ENCODE peak calls at places on chromosomes 4 and X, in nine cellular contexts. One of them, this sample, is unnamed. For H3K4me1, the result is how much of the 10 kb centered on the place peaks cover.

GRCh38 chr4:118888666-118889312 is at the start of gene SYNPO2:
- DNase-seq in right cardiac atrium: peak
- DNase-seq in stomach: peak
- DNase-seq in mesenchymal stem cell: peak
- DNase-seq in heart right ventricle: peak
- DNase-seq in Peyer's patch: peak
- DNase-seq in psoas muscle: peak
- DNase-seq in PC-3: peak
- DNase-seq in kidney: peak
- DNase-seq in this sample: no peak

GRCh38 chr4:80446248-80446647 is 110.7 kb downstream of the CFAP299 start:
- DNase-seq in right cardiac atrium: no peak
- DNase-seq in stomach: no peak
- DNase-seq in mesenchymal stem cell: no peak
- DNase-seq in heart right ventricle: no peak
- DNase-seq in Peyer's patch: no peak
- DNase-seq in psoas muscle: no peak
- DNase-seq in PC-3: no peak
- DNase-seq in kidney: no peak
- DNase-seq in this sample: no peak

GRCh38 chr4:42070463-42070862 is 80.1 kb downstream of the SLC30A9 start:
- DNase-seq in right cardiac atrium: no peak
- DNase-seq in stomach: no peak
- DNase-seq in mesenchymal stem cell: no peak
- DNase-seq in heart right ventricle: no peak
- DNase-seq in Peyer's patch: no peak
- DNase-seq in psoas muscle: no peak
- DNase-seq in PC-3: no peak
- DNase-seq in kidney: no peak
- DNase-seq in this sample: no peak

GRCh38 chr4:81491943-81492342 is 20.2 kb upstream of the RASGEF1B start:
- DNase-seq in right cardiac atrium: no peak
- DNase-seq in stomach: no peak
- DNase-seq in mesenchymal stem cell: no peak
- DNase-seq in heart right ventricle: no peak
- DNase-seq in Peyer's patch: no peak
- DNase-seq in psoas muscle: no peak
- DNase-seq in PC-3: peak
- DNase-seq in kidney: no peak
- DNase-seq in this sample: no peak

GRCh38 chrX:140503714-140504351 is 1.0 kb downstream of the SOX3 start:
- DNase-seq in right cardiac atrium: peak
- DNase-seq in stomach: no peak
- DNase-seq in mesenchymal stem cell: peak
- DNase-seq in heart right ventricle: no peak
- DNase-seq in Peyer's patch: no peak
- DNase-seq in psoas muscle: peak
- DNase-seq in PC-3: no peak
- DNase-seq in kidney: peak
- DNase-seq in this sample: no peak

GRCh38 chr4:41718907-41719306 is 29.6 kb downstream of the PHOX2B start:
- DNase-seq in right cardiac atrium: no peak
- DNase-seq in stomach: no peak
- DNase-seq in mesenchymal stem cell: peak
- DNase-seq in heart right ventricle: no peak
- DNase-seq in Peyer's patch: no peak
- DNase-seq in psoas muscle: no peak
- DNase-seq in PC-3: peak
- DNase-seq in kidney: no peak
- DNase-seq in this sample: no peak

GRCh38 chr4:156665779-156666366 is 305.7 kb downstream of the PDGFC start:
- DNase-seq in right cardiac atrium: no peak
- DNase-seq in stomach: no peak
- DNase-seq in mesenchymal stem cell: no peak
- DNase-seq in heart right ventricle: no peak
- DNase-seq in Peyer's patch: no peak
- DNase-seq in psoas muscle: no peak
- DNase-seq in PC-3: no peak
- DNase-seq in kidney: no peak
- DNase-seq in this sample: no peak

GRCh38 chrX:130204647-130205046 is 32.9 kb downstream of the RAB33A start:
- DNase-seq in right cardiac atrium: no peak
- DNase-seq in stomach: no peak
- DNase-seq in mesenchymal stem cell: no peak
- DNase-seq in heart right ventricle: no peak
- DNase-seq in Peyer's patch: no peak
- DNase-seq in psoas muscle: no peak
- DNase-seq in PC-3: no peak
- DNase-seq in kidney: no peak
- DNase-seq in this sample: no peak

GRCh38 chr4:8291036-8291682 is 21.6 kb downstream of the HTRA3 start:
- DNase-seq in right cardiac atrium: peak
- DNase-seq in stomach: no peak
- DNase-seq in mesenchymal stem cell: no peak
- DNase-seq in heart right ventricle: no peak
- DNase-seq in Peyer's patch: peak
- DNase-seq in psoas muscle: peak
- DNase-seq in PC-3: no peak
- DNase-seq in kidney: peak
- DNase-seq in this sample: no peak

DNA sequence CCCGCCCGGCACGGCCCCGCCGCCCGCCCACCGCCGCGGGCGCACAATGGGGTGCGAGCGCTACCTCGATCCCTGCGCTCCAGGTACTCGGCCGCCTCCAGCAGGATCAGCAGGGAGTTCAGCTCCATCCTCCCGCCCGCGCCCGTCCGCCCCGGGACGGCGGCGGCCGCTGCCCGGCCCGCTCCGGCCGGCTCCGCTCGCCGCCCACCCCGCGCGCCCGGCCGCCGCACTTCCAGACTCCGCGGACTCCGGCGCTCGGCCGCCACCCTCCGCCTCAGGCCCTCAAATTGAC is at the start of gene MXD4:
- DNase-seq in right cardiac atrium: no peak
- DNase-seq in stomach: no peak
- DNase-seq in mesenchymal stem cell: no peak
- DNase-seq in heart right ventricle: no peak
- DNase-seq in Peyer's patch: no peak
- DNase-seq in psoas muscle: no peak
- DNase-seq in PC-3: no peak
- DNase-seq in kidney: no peak
- DNase-seq in this sample: no peak
- H3K4me1 ChIP-seq in right cardiac atrium: under half
- H3K4me1 ChIP-seq in stomach: half or more
- H3K4me1 ChIP-seq in mesenchymal stem cell: half or more
- H3K4me1 ChIP-seq in heart right ventricle: under half
- H3K4me1 ChIP-seq in Peyer's patch: half or more
- H3K4me1 ChIP-seq in psoas muscle: half or more
- H3K4me1 ChIP-seq in PC-3: under half
- H3K4me1 ChIP-seq in kidney: under half
- H3K4me1 ChIP-seq in this sample: under half

DNA sequence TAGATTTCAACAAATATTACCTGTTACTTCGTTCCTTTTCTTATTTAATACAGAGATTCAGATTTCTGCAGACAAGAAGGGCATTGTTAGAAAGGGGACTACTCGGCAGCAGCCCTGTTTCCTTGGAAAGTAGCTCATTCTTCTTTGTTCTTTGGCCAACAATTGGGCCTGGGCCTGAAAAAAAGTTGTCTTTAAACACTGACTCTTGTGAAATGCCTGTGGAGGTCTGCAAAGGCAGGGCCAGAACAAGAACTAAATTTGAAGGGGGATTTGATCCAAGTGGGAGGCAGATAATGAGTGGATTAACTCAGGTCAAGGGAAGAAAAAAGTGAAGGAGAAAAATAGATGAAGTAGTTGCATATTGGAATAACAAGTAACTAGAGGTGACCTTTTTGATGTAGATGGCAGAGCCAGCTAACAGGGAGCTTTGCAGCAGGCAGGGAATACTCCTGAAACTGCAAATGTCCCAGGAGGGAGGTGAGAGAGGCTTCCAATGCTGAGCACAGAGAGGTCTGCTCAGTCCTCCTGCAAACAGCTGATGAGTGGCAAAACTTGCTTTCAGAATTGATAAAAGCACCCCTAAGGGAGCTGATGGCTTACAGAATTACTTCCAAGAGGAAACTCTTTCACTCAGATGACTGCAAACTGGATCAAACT is 393.2 kb upstream of the HS3ST1 start:
- DNase-seq in right cardiac atrium: no peak
- DNase-seq in stomach: no peak
- DNase-seq in mesenchymal stem cell: no peak
- DNase-seq in heart right ventricle: no peak
- DNase-seq in Peyer's patch: no peak
- DNase-seq in psoas muscle: no peak
- DNase-seq in PC-3: no peak
- DNase-seq in kidney: no peak
- DNase-seq in this sample: no peak
- H3K4me3 ChIP-seq in right cardiac atrium: no peak
- H3K4me3 ChIP-seq in stomach: no peak
- H3K4me3 ChIP-seq in mesenchymal stem cell: no peak
- H3K4me3 ChIP-seq in heart right ventricle: no peak
- H3K4me3 ChIP-seq in Peyer's patch: no peak
- H3K4me3 ChIP-seq in psoas muscle: no peak
- H3K4me3 ChIP-seq in PC-3: no peak
- H3K4me3 ChIP-seq in kidney: no peak
- H3K4me3 ChIP-seq in this sample: no peak

DNA sequence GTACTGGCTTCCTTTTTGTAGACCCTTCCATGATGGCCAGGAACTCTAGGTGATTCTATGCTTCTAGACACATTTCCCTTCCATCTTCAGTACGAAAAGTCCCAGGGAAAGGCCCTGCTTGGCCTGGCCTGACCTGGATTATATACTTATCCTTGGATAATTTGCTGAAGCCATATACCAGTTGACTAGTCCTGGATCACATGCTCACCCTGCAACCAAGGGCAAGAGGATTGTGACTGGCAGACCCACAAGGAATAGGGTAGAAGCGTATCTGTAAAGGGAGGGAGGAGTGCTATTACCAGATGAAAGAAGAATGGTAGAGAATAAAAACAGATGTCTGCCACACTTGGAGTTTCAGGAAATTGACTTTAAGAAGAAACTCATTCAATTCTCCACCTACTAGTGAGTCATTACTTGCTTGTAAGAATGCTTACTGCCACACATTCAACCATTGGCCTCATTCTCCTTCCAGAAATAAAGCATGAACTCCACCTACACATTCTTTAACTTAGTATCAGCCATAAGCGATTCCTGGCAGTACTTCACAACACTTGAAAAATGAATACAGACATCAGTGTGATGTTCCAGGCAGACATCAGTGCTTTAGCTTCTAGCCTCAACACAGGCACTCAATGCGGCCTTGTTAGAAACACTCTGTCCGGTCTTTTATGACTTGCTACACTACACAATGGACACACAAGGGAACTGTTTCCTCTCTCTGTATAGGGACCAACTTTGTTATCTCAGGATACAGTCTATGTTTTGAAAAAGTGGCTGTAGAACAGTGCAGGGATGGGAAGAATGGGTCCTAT is 141.8 kb downstream of the CBR4 start:
- DNase-seq in right cardiac atrium: no peak
- DNase-seq in stomach: no peak
- DNase-seq in mesenchymal stem cell: peak
- DNase-seq in heart right ventricle: no peak
- DNase-seq in Peyer's patch: no peak
- DNase-seq in psoas muscle: no peak
- DNase-seq in PC-3: peak
- DNase-seq in kidney: no peak
- DNase-seq in this sample: no peak
- H3K4me1 ChIP-seq in right cardiac atrium: under half
- H3K4me1 ChIP-seq in stomach: under half
- H3K4me1 ChIP-seq in mesenchymal stem cell: under half
- H3K4me1 ChIP-seq in heart right ventricle: under half
- H3K4me1 ChIP-seq in Peyer's patch: under half
- H3K4me1 ChIP-seq in psoas muscle: under half
- H3K4me1 ChIP-seq in PC-3: under half
- H3K4me1 ChIP-seq in kidney: under half
- H3K4me1 ChIP-seq in this sample: under half

GRCh38 chr4:38676986-38677385 is 13.0 kb downstream of the KLF3 start:
- DNase-seq in right cardiac atrium: peak
- DNase-seq in stomach: no peak
- DNase-seq in mesenchymal stem cell: no peak
- DNase-seq in heart right ventricle: no peak
- DNase-seq in Peyer's patch: no peak
- DNase-seq in psoas muscle: no peak
- DNase-seq in PC-3: no peak
- DNase-seq in kidney: no peak
- DNase-seq in this sample: no peak

GRCh38 chr4:38673109-38673978 is 9.3 kb downstream of the KLF3 start:
- DNase-seq in right cardiac atrium: peak
- DNase-seq in stomach: peak
- DNase-seq in mesenchymal stem cell: no peak
- DNase-seq in heart right ventricle: peak
- DNase-seq in Peyer's patch: peak
- DNase-seq in psoas muscle: no peak
- DNase-seq in PC-3: peak
- DNase-seq in kidney: peak
- DNase-seq in this sample: no peak

GRCh38 chr4:38674206-38675144 is 10.5 kb downstream of the KLF3 start:
- DNase-seq in right cardiac atrium: peak
- DNase-seq in stomach: no peak
- DNase-seq in mesenchymal stem cell: peak
- DNase-seq in heart right ventricle: no peak
- DNase-seq in Peyer's patch: no peak
- DNase-seq in psoas muscle: no peak
- DNase-seq in PC-3: peak
- DNase-seq in kidney: no peak
- DNase-seq in this sample: no peak

GRCh38 chr4:38677466-38677865 is 13.5 kb downstream of the KLF3 start:
- DNase-seq in right cardiac atrium: peak
- DNase-seq in stomach: no peak
- DNase-seq in mesenchymal stem cell: no peak
- DNase-seq in heart right ventricle: no peak
- DNase-seq in Peyer's patch: no peak
- DNase-seq in psoas muscle: no peak
- DNase-seq in PC-3: no peak
- DNase-seq in kidney: no peak
- DNase-seq in this sample: no peak

DNA sequence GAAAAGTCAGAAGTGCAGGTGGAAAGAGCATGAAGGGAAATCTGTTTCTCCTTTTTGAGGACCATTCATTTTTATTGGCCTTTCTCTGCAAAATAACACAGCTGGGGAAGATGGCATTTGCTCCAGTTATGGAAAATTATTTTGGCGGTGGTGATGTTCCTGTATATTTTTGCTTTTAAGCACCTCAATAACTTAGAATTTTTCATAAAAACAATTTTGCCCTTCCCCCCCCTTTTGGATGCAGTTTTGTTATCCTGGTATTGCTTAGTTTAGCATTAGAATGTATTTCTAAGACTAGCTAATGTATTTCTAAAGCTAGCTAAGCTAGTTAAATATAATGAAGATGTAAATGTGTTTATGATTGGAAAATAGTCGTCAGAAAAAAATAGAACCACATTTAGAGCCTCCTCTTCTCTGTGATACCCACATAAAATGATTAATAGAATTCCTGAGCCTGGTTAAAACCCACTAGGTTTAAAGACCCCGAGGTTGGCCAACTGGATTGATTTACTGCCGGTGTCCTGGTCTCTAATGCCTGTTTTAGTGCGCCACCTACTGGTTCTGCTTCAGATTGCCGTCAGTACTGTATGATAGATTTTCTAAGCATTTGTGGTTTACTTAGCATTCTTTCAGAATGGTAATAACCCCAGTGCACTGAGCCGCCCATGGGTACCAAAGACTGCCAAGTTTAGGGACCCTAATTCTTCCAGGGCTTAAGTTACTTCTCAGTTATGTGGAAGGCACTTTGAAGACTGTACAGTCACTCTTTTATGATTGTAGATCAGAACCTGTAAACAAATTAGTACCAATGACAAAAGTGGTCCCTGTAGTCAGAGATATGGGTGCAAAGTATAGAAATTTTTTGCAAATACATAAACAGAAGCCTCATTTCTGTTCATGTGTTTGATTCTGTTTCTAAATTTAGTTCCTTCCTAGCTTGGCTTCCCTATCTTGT is 11.4 kb downstream of the KLF3 start:
- DNase-seq in right cardiac atrium: peak
- DNase-seq in stomach: peak
- DNase-seq in mesenchymal stem cell: peak
- DNase-seq in heart right ventricle: peak
- DNase-seq in Peyer's patch: no peak
- DNase-seq in psoas muscle: peak
- DNase-seq in PC-3: peak
- DNase-seq in kidney: no peak
- DNase-seq in this sample: peak
- H3K4me3 ChIP-seq in right cardiac atrium: no peak
- H3K4me3 ChIP-seq in stomach: peak
- H3K4me3 ChIP-seq in mesenchymal stem cell: no peak
- H3K4me3 ChIP-seq in heart right ventricle: no peak
- H3K4me3 ChIP-seq in Peyer's patch: no peak
- H3K4me3 ChIP-seq in psoas muscle: peak
- H3K4me3 ChIP-seq in PC-3: peak
- H3K4me3 ChIP-seq in kidney: peak
- H3K4me3 ChIP-seq in this sample: peak

This sample was measured in CD4-positive, CD25-positive, alpha-beta regulatory T cell.